ENCODE peak calls at places on chromosomes 4 and X, in ten cellular contexts. F is RCC 7860; D is hippocampal formation; T is ELF-1; S is T1000; J is caudate nucleus; H is A673; O is activated CD4-positive, alpha-beta T cell treated with anti-CD3 and anti-CD28 coated beads, Interleukin-2, amount 50 U/mL, for 1 hour; Y is psoas muscle; M is Caco-2. P is an unnamed sample.

GRCh38 chrX:56798866-56799864 is 70.1 kb downstream of the NBDY start:
- DNase-seq in S (no peak), H (peak; percentile 39), O (no peak), M (peak; percentile 2), T (peak; percentile 14), D (no peak), J (no peak), F (no peak), Y (peak; percentile 62), P (no peak)

GRCh38 chrX:37627602-37628001 is 56.1 kb downstream of the LANCL3 start:
- DNase-seq in T (no peak), Y (no peak), O (no peak), M (no peak), D (no peak), F (no peak), J (no peak), H (no peak), S (no peak), P (no peak)

GRCh38 chr4:176187610-176188009 is 7.8 kb downstream of the SPATA4 start:
- DNase-seq in D (no peak), Y (no peak), J (no peak), F (peak; percentile 70), O (no peak), H (no peak), T (no peak), M (no peak), S (no peak), P (no peak)

GRCh38 chr4:79964715-79965345 is 108.2 kb downstream of the ANTXR2 start:
- DNase-seq in F (no peak), Y (no peak), M (no peak), S (no peak), T (peak; percentile 88), D (no peak), H (no peak), O (no peak), J (no peak), P (no peak)

GRCh38 chr4:152591361-152591760 is 55.5 kb upstream of the FBXW7 start:
- DNase-seq in M (no peak), O (peak; percentile 20), Y (peak; percentile 67), T (peak; percentile 81), F (no peak), S (no peak), D (no peak), H (peak; percentile 69), J (no peak), P (peak; percentile 63)

GRCh38 chrX:19774905-19775304 is 112.5 kb downstream of the SH3KBP1 start:
- DNase-seq in J (no peak), F (no peak), S (no peak), M (no peak), T (no peak), Y (no peak), H (no peak), O (no peak), D (no peak), P (no peak)

GRCh38 chrX:10833299-10834169 is 213.1 kb upstream of the MID1 start:
- DNase-seq in Y (no peak), T (peak; percentile 85), J (no peak), S (no peak), O (no peak), H (no peak), M (peak; percentile 82), F (no peak), D (no peak), P (peak; percentile 24)

GRCh38 chrX:139877710-139878414 is 55.0 kb downstream of the ATP11C start:
- DNase-seq in H (peak; percentile 33), F (no peak), T (peak; percentile 32), D (no peak), M (no peak), J (no peak), S (no peak), Y (no peak), O (no peak), P (no peak)

GRCh38 chr4:126678608-126679007 is 954.1 kb upstream of the INTU start:
- DNase-seq in S (no peak), M (no peak), H (no peak), D (no peak), O (no peak), J (no peak), T (no peak), Y (no peak), F (no peak), P (peak; percentile 36)

GRCh38 chr4:90951037-90951436 is 823.8 kb downstream of the CCSER1 start:
- DNase-seq in Y (no peak), S (peak; percentile 10), M (peak; percentile 8), J (no peak), F (peak; percentile 67), O (no peak), T (no peak), H (no peak), D (no peak), P (peak; percentile 73)

GRCh38 chr4:89425023-89425422 is 117.4 kb upstream of the GPRIN3 start:
- DNase-seq in H (no peak), O (no peak), M (no peak), J (no peak), F (no peak), Y (no peak), S (no peak), T (no peak), D (no peak), P (no peak)

GRCh38 chrX:69556094-69557011 is 52.2 kb downstream of the NALF2 start:
- DNase-seq in Y (no peak), J (no peak), D (no peak), M (peak; percentile 84), S (no peak), H (peak; percentile 17), T (peak; percentile 97), F (no peak), O (no peak), P (peak; percentile 16)

GRCh38 chrX:112839856-112840255 is 775 bp downstream of the AMOT start:
- DNase-seq in J (no peak), F (no peak), T (peak; percentile 59), M (no peak), D (no peak), O (no peak), S (no peak), H (no peak), Y (no peak), P (no peak)

GRCh38 chr4:108135549-108136209 is 33.1 kb downstream of the LEF1 start:
- DNase-seq in Y (no peak), H (peak; percentile 41), M (no peak), D (no peak), J (no peak), S (no peak), T (peak; percentile 95), F (no peak), O (no peak), P (peak; percentile 70)

GRCh38 chr4:95095352-95095974 is 337.7 kb downstream of the BMPR1B start:
- DNase-seq in F (peak; percentile 45), M (peak; percentile 55), Y (no peak), D (no peak), T (no peak), H (peak; percentile 63), O (no peak), S (no peak), J (no peak), P (peak; percentile 38)

GRCh38 chr4:24544208-24544607 is 40.1 kb downstream of the DHX15 start:
- DNase-seq in T (no peak), S (no peak), J (no peak), D (no peak), M (no peak), H (no peak), Y (no peak), O (no peak), F (no peak), P (no peak)

GRCh38 chr4:14096406-14096965 is 469.0 kb upstream of the BOD1L1 start:
- DNase-seq in J (no peak), T (no peak), Y (no peak), O (no peak), S (no peak), F (no peak), M (no peak), D (no peak), H (no peak), P (no peak)

GRCh38 chrX:2261838-2262678 is 238.7 kb downstream of the DHRSX start:
- DNase-seq in J (no peak), D (no peak), S (no peak), Y (no peak), O (no peak), M (no peak), H (no peak), F (no peak), T (no peak), P (no peak)

GRCh38 chrX:28120076-28120475 is 138.8 kb upstream of the DCAF8L1 start:
- DNase-seq in O (no peak), D (no peak), T (no peak), H (no peak), J (no peak), Y (no peak), F (no peak), M (no peak), S (no peak), P (no peak)

GRCh38 chrX:18377802-18378201 is 23.3 kb upstream of the SCML2 start:
- DNase-seq in D (no peak), J (no peak), F (no peak), O (peak; percentile 6), H (peak; percentile 65), M (peak; percentile 35), T (peak; percentile 87), Y (no peak), S (no peak), P (peak; percentile 42)

GRCh38 chr4:185774815-185775684 is 36.9 kb downstream of the SORBS2 start:
- DNase-seq in H (no peak), F (no peak), Y (no peak), S (no peak), M (no peak), J (no peak), T (no peak), D (no peak), O (no peak), P (no peak)

GRCh38 chr4:6674500-6675149 is 19.1 kb upstream of the S100P start:
- DNase-seq in M (peak; percentile 64), T (peak; percentile 51), S (no peak), H (peak; percentile 33), O (peak; percentile 62), Y (peak; percentile 26), F (peak; percentile 58), D (no peak), J (no peak), P (peak; percentile 27)

GRCh38 chr4:156805696-156806095 is 165.9 kb downstream of the PDGFC start:
- DNase-seq in T (peak; percentile 22), D (no peak), O (no peak), M (no peak), F (no peak), S (no peak), H (peak; percentile 54), J (no peak), Y (no peak), P (peak; percentile 74)

GRCh38 chrX:130184857-130185256 is 13.1 kb downstream of the RAB33A start:
- DNase-seq in Y (no peak), H (no peak), D (no peak), F (no peak), S (no peak), T (no peak), O (no peak), J (no peak), M (no peak), P (no peak)

GRCh38 chr4:36269116-36269515 is 12.3 kb upstream of the DTHD1 start:
- DNase-seq in S (no peak), Y (no peak), M (no peak), J (peak; percentile 24), H (no peak), O (peak; percentile 11), T (no peak), D (peak; percentile 26), F (no peak), P (no peak)

GRCh38 chrX:34917146-34917545 is 25.4 kb upstream of the FAM47B start:
- DNase-seq in J (no peak), F (no peak), Y (no peak), D (no peak), O (no peak), T (no peak), S (no peak), H (no peak), M (no peak), P (no peak)

GRCh38 chrX:11040976-11041375 is 70.2 kb upstream of the HCCS start:
- DNase-seq in Y (no peak), T (no peak), H (no peak), J (no peak), M (no peak), F (no peak), S (no peak), D (no peak), O (no peak), P (no peak)

GRCh38 chr4:65023877-65024670 is 614.8 kb upstream of the TECRL start:
- DNase-seq in S (no peak), O (no peak), T (no peak), Y (no peak), H (no peak), D (no peak), F (no peak), J (no peak), M (no peak), P (no peak)